ENCODE peak calls at places on chromosomes 11 and 22, in five cellular contexts. T is right cardiac atrium; C is neural progenitor cell; V is Peyer's patch; E is CD4-positive, alpha-beta memory T cell. G is an unnamed sample. For H3K4me1 and H3K9me3, the result is how much of the 10 kb centered on the place peaks cover.

GRCh38 chr11:121929581-121929980 is 186.4 kb downstream of the BLID start:
- DNase-seq in E (no peak), V (no peak), C (peak), T (peak), G (no peak)

GRCh38 chr11:44777537-44778199 is 50.9 kb downstream of the TSPAN18 start:
- DNase-seq in T (no peak), C (no peak), E (no peak), V (peak), G (no peak)

GRCh38 chr11:118610220-118610772 is 2.9 kb downstream of the PHLDB1 start:
- DNase-seq in V (no peak), C (peak), T (peak), E (no peak), G (no peak)

GRCh38 chr22:17587631-17588030 is 24.3 kb downstream of the SLC25A18 start:
- DNase-seq in C (no peak), V (no peak), T (no peak), E (no peak), G (no peak)

GRCh38 chr11:11555228-11555627 is 66.6 kb downstream of the GALNT18 start:
- DNase-seq in V (no peak), E (no peak), T (peak), C (peak), G (no peak)

GRCh38 chr11:132140056-132140455 is 769.6 kb downstream of the NTM start:
- DNase-seq in V (no peak), C (peak), E (no peak), T (no peak), G (no peak)

GRCh38 chr22:43270314-43270908 is 72.8 kb downstream of the SCUBE1 start:
- DNase-seq in T (no peak), C (peak), V (no peak), E (no peak), G (no peak)

GRCh38 chr22:22547692-22548348 is 11.2 kb downstream of the PRAME start:
- DNase-seq in C (no peak), V (no peak), E (no peak), T (no peak), G (no peak)

GRCh38 chr11:63764201-63764711 is 4.3 kb downstream of the ZFTA start:
- DNase-seq in T (peak), C (peak), E (no peak), V (no peak), G (no peak)

GRCh38 chr11:63767415-63768231 is 952 bp downstream of the ZFTA start:
- DNase-seq in C (peak), T (peak), V (peak), E (peak), G (peak)

GRCh38 chr11:63766501-63767270 is 1.9 kb downstream of the ZFTA start:
- DNase-seq in T (peak), V (no peak), E (no peak), C (peak), G (no peak)

GRCh38 chr11:63764712-63765631 is 3.6 kb downstream of the ZFTA start:
- DNase-seq in C (peak), V (peak), E (no peak), T (peak), G (no peak)

GRCh38 chr11:63765688-63766241 is 2.8 kb downstream of the ZFTA start:
- DNase-seq in T (peak), C (no peak), V (no peak), E (no peak), G (no peak)
- H3K4me1 ChIP-seq in T (under half), C (under half), V (under half), E (under half), G (under half)

GRCh38 chr22:47219789-47220188 is 457.3 kb downstream of the TBC1D22A start:
- DNase-seq in E (no peak), C (no peak), V (no peak), T (no peak), G (no peak)

GRCh38 chr22:47213571-47214230 is 451.3 kb downstream of the TBC1D22A start:
- DNase-seq in V (no peak), E (no peak), T (no peak), C (peak), G (no peak)

GRCh38 chr22:47218671-47219070 is 456.2 kb downstream of the TBC1D22A start:
- DNase-seq in C (no peak), T (no peak), E (no peak), V (no peak), G (no peak)

GRCh38 chr22:47220752-47221151 is 458.3 kb downstream of the TBC1D22A start:
- DNase-seq in C (no peak), T (no peak), V (no peak), E (no peak), G (no peak)

DNA sequence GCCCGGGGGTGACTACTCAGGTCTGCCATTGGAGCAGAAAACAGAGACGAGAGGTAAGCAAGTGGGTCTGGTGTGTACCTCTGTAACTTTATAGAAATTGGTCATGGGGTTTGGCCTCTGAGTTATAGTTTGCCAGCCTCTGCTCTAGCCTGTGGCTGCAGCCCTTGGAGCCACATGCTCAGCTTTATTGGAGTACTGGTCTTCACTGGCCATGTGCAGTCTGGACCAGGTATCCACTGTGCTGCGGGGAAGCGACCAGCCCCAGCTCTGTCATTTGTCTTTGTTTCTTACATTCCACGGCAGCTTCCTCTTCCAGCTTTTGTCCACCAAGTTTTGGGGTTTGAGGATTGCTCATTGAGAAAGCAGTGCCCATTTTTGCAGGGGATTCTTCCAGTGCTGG is 453.4 kb downstream of the TBC1D22A start:
- DNase-seq in V (peak), E (no peak), T (no peak), C (no peak), G (no peak)
- H3K9me3 ChIP-seq in V (under half), E (under half), T (under half), C (under half), G (under half)

DNA sequence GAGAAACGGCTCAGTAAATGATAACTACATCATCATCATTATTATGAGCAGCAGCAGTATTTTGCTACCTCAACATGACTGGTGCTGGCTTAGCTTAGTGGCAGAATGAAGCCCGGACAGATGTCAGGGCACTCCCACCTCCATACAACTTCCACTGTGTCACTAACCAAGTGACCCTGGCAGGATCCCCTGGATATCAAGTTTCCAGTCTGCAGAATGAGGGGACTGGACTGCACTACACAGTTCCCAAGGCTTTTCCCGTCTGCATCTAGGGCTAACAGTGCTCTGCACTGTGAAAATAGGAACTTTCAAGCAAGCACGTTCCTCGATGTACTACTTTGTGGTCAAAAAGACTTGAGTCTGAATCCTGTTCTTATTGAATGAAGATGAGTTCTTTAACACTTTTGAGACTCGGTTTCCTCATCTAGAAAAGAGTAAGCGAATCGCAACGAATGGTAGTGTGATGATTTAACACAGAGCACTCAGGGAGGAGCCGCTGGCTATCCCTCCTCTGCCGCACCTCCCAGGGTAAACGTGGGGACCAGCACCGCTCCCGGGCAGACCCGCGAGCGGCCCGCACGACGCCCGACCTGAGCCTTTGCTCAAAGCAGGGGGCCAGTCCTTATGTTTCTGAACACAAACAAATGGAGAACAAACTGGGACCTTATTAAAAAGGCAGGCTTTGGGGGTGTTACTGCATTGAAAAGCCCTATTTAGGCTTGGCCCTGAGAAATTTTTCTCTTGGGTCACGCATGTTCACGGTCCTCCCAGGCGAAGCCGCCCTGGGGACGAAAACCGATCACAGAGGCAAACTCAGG is 910 bp downstream of the CLTCL1 start:
- DNase-seq in V (no peak), C (no peak), T (peak), E (peak), G (no peak)
- H3K4me1 ChIP-seq in V (under half), C (under half), T (under half), E (under half), G (under half)

GRCh38 chr11:30365793-30366517 is 43.1 kb downstream of the ARL14EP start:
- DNase-seq in C (no peak), T (no peak), V (no peak), E (no peak), G (no peak)
- H3K9me3 ChIP-seq in C (under half), T (under half), V (under half), E (under half), G (under half)

GRCh38 chr22:50438305-50439275 is 36.2 kb downstream of the SBF1 start:
- DNase-seq in T (peak), E (peak), V (no peak), C (no peak), G (no peak)
- H3K4me1 ChIP-seq in T (under half), E (under half), V (under half), C (under half), G (under half)

GRCh38 chr11:55914482-55914881 is at the start of gene OR5W2:
- DNase-seq in V (no peak), E (no peak), T (no peak), C (no peak), G (no peak)
- H3K9me3 ChIP-seq in V (under half), E (under half), T (under half), C (under half), G (under half)

DNA sequence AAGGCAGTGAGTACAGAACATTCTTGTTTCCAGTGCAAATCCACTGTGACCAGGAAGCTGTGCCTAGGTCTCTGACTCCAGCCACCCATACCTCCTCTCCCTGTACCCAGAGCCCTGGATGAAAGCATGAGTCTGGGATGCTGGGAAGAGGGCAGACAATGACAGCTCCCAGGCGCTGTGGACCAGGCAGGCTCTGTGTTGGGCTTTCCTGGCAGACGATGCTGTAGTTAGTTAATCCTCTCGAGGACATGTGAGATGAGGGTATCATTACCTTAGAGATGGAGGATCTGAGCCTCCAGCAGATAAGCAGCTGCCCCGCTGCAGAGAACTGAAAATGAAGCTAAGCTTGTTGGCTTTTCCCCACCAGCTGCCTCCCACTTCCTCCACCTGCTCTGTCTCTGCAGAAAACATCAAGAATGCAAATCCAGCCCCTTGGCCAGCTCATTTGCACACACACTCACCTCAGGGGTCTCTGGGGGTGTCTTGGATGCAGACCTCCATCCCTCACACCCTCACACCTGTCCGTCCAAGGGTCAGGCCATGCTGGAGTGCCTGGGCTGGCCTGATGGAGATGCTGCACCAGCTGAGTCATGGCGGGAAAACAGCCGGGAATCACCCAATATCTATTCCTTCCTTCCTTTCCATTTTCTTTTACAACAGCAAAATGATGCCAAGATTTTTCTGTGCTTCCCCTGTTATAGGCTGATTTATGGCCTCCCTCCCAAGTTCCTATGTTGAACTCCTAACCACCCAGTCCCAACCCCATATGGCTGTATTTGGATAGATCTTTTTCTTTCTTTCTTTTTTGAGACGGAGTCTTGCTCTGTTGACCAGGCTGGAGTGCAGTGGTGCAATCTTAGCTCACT is 94.9 kb upstream of the SEPTIN5 start:
- DNase-seq in V (no peak), E (no peak), C (no peak), T (no peak), G (no peak)
- H3K4me1 ChIP-seq in V (under half), E (under half), C (under half), T (under half), G (under half)

GRCh38 chr22:47210112-47210657 is 447.7 kb downstream of the TBC1D22A start:
- DNase-seq in C (no peak), V (no peak), E (no peak), T (no peak), G (peak)
- H3K9me3 ChIP-seq in C (under half), V (under half), E (under half), T (under half), G (under half)

G was measured in CD8-positive, alpha-beta memory T cell.